ENCODE peak calls at places on chromosomes 13 and 19, in five cellular contexts. A is osteocyte, Q is endodermal cell, K is neural progenitor cell, W is astrocyte of the cerebellum. S is an unnamed sample.

GRCh38 chr19:30224689-30225606 is 147.2 kb upstream of the ZNF536 start:
- DNase-seq in A (no peak), Q (peak), K (peak), W (no peak), S (no peak)

GRCh38 chr19:5951338-5951861 is 26.5 kb downstream of the RANBP3 start:
- DNase-seq in A (no peak), Q (peak), K (peak), W (no peak), S (no peak)

GRCh38 chr19:49057636-49058234 is at the start of gene CGB7:
- DNase-seq in A (no peak), Q (peak), K (peak), W (no peak), S (no peak)

GRCh38 chr13:75704194-75704941 is 68.2 kb downstream of the LMO7 start:
- DNase-seq in A (no peak), Q (no peak), K (no peak), W (peak), S (peak)

GRCh38 chr19:57558525-57558924 is 1.1 kb downstream of the ZNF550 start:
- DNase-seq in A (no peak), Q (no peak), K (no peak), W (no peak), S (no peak)

GRCh38 chr19:36060430-36060829 is 5.7 kb downstream of the WDR62 start:
- DNase-seq in A (no peak), Q (peak), K (peak), W (peak), S (peak)

GRCh38 chr19:30313353-30313750 is 58.8 kb upstream of the ZNF536 start:
- DNase-seq in A (no peak), Q (peak), K (no peak), W (no peak), S (no peak)

GRCh38 chr19:19460761-19461265 is 54.5 kb downstream of the TSSK6 start:
- DNase-seq in A (no peak), Q (peak), K (peak), W (no peak), S (no peak)

GRCh38 chr19:17677002-17677401 is 11.2 kb downstream of the UNC13A start:
- DNase-seq in A (no peak), Q (no peak), K (peak), W (no peak), S (no peak)

GRCh38 chr19:30253581-30253996 is 118.6 kb upstream of the ZNF536 start:
- DNase-seq in A (no peak), Q (peak), K (peak), W (no peak), S (peak)

DNA sequence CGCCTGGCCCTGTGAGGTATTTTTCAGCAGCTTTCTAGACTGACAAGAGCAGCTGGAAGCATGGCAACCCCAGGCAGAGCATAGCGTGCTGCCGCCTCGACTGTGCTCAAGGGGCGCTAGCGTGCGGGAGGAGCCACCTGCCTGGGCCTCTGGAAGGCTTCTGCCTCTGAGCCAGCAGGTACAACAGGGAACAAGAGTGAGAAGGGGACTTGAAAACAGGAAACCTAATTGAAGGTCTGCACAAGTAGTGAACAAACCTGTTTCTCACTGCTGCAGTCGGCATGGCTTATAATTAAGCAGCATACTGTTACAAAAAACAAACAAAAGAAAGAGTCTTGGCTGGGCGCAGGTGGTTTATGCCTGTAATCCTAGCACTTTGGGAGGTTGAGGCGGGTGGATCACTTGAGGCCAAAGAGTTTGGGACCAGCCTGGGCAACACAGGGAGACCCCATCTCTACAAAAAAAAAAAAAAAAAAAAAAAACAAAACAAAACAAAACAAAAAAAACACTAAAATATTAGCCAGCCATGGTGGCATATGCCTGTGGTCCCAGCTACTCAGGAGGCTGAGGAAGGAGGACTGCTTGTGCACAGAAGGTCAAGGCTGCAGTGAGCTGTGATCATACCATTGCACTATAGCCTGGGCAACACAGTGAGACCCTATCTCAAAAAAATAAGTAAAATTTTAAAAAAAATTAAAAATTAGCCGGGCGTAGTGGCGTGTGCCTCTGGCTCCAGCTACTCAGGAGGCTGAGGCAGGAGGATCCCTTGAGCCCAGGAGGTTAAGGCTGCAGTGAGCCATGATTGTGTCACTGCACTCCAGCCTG is 12.6 kb upstream of the GARRE1 start:
- DNase-seq in A (no peak), Q (peak), K (peak), W (no peak), S (no peak)
- TF ChIP-seq CTCF in A (peak), Q (peak), K (peak), W (peak), S (peak)

GRCh38 chr13:98103942-98104880 is 38.7 kb upstream of the FARP1 start:
- DNase-seq in A (no peak), Q (no peak), K (no peak), W (no peak), S (no peak)
- TF ChIP-seq CTCF in A (peak), Q (peak), K (peak), W (peak), S (peak)

DNA sequence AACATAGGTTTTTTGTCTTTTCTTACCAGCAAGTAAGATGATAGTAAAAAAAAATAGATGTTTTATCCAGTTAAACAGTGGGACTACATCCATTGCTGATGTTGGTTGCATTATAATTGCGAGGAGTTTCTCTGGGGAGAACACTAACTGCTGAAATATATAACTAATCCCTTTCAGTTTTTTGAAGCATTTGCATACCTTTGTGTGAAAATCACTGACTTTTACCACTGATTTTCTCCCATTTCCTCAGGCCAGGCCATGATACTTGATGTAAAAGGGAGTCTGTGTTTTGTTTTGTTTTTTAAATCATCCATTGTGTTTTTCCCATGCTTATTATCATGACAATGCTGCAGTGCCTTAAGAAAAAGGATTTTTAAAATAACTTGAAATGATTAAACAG is 699.5 kb downstream of the PCDH9 start:
- DNase-seq in A (no peak), Q (no peak), K (no peak), W (no peak), S (no peak)
- TF ChIP-seq CTCF in A (no peak), Q (no peak), K (no peak), W (no peak), S (no peak)

DNA sequence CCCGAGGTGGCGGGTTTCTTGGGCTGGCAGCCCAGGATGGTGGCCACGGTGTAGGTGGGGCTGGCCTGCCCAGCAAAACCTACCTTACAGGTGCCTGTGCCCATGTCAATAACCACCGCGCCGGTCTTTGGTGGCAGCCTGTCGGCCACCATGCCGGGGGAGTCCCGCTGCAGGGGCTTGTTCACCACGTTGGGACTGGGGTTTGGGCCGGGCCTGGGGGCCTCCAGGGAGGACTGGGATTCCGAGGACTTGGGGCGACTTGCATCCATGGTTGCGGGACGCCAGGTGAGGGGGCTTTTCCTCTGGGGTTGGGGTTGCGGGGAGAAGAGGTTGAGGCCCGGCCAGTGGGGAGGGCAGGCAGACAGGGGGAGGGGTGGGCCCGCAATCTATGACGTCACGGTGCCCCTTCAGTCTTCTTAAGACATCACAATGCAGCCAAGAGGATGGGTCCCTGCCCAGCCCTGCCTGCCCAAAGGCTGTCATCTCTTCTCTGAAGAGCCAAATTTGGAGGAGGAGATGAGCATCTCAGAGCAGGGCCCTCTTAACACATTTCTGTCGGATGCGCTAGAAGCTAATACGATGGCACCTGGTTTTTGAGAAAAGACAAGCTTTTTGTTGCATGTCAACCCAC is at the start of gene ACTL9:
- DNase-seq in A (peak), Q (no peak), K (no peak), W (no peak), S (no peak)
- TF ChIP-seq CTCF in A (no peak), Q (no peak), K (no peak), W (no peak), S (no peak)

GRCh38 chr13:59461411-59461810 is 702.3 kb downstream of the DIAPH3 start:
- DNase-seq in A (no peak), Q (no peak), K (no peak), W (no peak), S (no peak)

GRCh38 chr13:59463023-59463422 is 700.7 kb downstream of the DIAPH3 start:
- DNase-seq in A (no peak), Q (no peak), K (no peak), W (no peak), S (no peak)

GRCh38 chr13:59464926-59465325 is 698.8 kb downstream of the DIAPH3 start:
- DNase-seq in A (no peak), Q (no peak), K (no peak), W (no peak), S (no peak)

GRCh38 chr13:59458908-59459579 is 704.7 kb downstream of the DIAPH3 start:
- DNase-seq in A (no peak), Q (no peak), K (peak), W (peak), S (no peak)

GRCh38 chr13:59459972-59460371 is 703.8 kb downstream of the DIAPH3 start:
- DNase-seq in A (no peak), Q (no peak), K (no peak), W (no peak), S (no peak)
- TF ChIP-seq CTCF in A (no peak), Q (no peak), K (no peak), W (no peak), S (no peak)

S was measured in retinal pigment epithelial cell.